ENCODE peak calls at places on chromosomes 7 and 10, in four cellular contexts. V is fibroblast of pulmonary artery, F is OCI-LY7, S is cardiac muscle cell. K is an unnamed sample.

GRCh38 chr7:39338716-39339115 is 227.5 kb upstream of the YAE1 start:
- DNase-seq in F (no peak), S (no peak), V (no peak), K (no peak)

GRCh38 chr10:99124376-99124775 is 111.3 kb downstream of the HPSE2 start:
- DNase-seq in S (no peak), V (no peak), F (no peak), K (no peak)

GRCh38 chr10:110326351-110327032 is 21.8 kb upstream of the SMNDC1 start:
- DNase-seq in V (peak; percentile 55), F (no peak), S (no peak), K (peak; percentile 72)

GRCh38 chr10:25713894-25714240 is 220.2 kb upstream of the MYO3A start:
- DNase-seq in V (no peak), F (no peak), S (no peak), K (no peak)

GRCh38 chr10:35390843-35391152 is 54.5 kb downstream of the CCNY start:
- DNase-seq in F (no peak), S (no peak), V (no peak), K (no peak)

GRCh38 chr7:94849636-94850208 is 57.7 kb upstream of the PPP1R9A start:
- DNase-seq in V (no peak), S (no peak), F (no peak), K (no peak)

GRCh38 chr7:30146127-30146612 is 11.4 kb downstream of the MTURN start:
- DNase-seq in V (peak; percentile 21), F (no peak), S (peak; percentile 34), K (no peak)

GRCh38 chr10:48634198-48634983 is 29.5 kb upstream of the ARHGAP22 start:
- DNase-seq in V (peak; percentile 89), F (peak; percentile 69), S (no peak), K (peak; percentile 70)

GRCh38 chr7:87874066-87874465 is 2.1 kb downstream of the SLC25A40 start:
- DNase-seq in S (no peak), F (peak; percentile 42), V (no peak), K (no peak)

GRCh38 chr10:44828515-44829142 is 82.5 kb upstream of the TMEM72 start:
- DNase-seq in S (no peak), F (no peak), V (no peak), K (peak; percentile 61)

GRCh38 chr7:34087892-34088891 is 182.9 kb downstream of the BMPER start:
- DNase-seq in V (peak; percentile 56), S (peak; percentile 57), F (no peak), K (peak; percentile 69)

GRCh38 chr7:27110163-27110976 is 7.9 kb upstream of the HOXA2 start:
- DNase-seq in F (no peak), S (no peak), V (peak; percentile 65), K (no peak)

GRCh38 chr7:20797174-20798080 is 10.7 kb upstream of the SP8 start:
- DNase-seq in V (no peak), F (no peak), S (peak; percentile 8), K (no peak)

GRCh38 chr10:71729023-71729649 is 9.6 kb upstream of the C10orf105 start:
- DNase-seq in V (no peak), F (peak; percentile 28), S (no peak), K (no peak)

GRCh38 chr10:126016156-126016805 is 119.9 kb downstream of the FANK1 start:
- DNase-seq in S (peak; percentile 13), F (no peak), V (no peak), K (no peak)

GRCh38 chr10:106473129-106473528 is 691.4 kb downstream of the SORCS1 start:
- DNase-seq in S (no peak), V (no peak), F (no peak), K (no peak)

GRCh38 chr7:67551027-67551426 is 554.4 kb downstream of the TYW1 start:
- DNase-seq in F (no peak), S (no peak), V (no peak), K (no peak)

GRCh38 chr7:727104-727805 is at the start of gene PRKAR1B:
- DNase-seq in F (peak; percentile 71), S (no peak), V (no peak), K (peak; percentile 19)

GRCh38 chr10:80498833-80499671 is 38.6 kb upstream of the SH2D4B start:
- DNase-seq in S (no peak), V (peak; percentile 98), F (no peak), K (peak; percentile 98)

GRCh38 chr7:23055582-23056178 is 41.8 kb upstream of the HYCC1 start:
- DNase-seq in V (peak; percentile 82), S (peak; percentile 48), F (peak; percentile 83), K (peak; percentile 87)

DNA sequence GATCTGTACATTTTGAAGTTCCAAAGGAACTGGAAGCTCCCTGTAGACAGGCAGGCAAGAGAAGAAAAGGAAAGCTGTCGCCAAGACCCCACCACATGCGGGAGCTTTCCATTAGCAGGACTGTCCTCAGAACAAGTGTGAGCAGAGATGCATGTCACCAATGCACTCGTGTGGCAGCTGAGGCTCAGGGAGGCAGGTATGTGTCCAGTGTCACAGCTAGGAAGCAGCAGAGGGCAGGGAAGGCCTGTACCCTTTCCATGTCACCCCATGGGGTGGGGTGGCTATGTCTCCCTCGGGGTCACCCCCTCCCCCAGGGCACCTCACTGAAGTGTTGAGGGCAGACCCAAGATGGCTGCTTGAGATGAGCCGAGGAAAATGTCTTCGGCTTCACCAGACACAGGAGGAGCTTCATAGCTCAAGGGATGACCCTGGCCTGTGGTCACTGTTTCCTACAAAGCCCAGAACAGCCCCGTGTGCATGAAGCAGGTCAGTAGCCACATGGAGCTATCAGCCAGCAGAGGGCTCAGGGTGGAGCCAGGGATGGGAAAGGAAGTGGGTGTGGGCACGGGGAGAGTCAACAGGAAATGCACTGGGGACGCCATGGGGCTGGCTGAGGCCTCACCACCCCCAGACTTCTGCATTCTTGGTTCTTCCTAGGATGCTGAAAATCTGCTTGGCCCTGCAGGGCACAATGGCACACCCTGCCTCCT is 96.6 kb downstream of the FAM53B start:
- DNase-seq in F (peak; percentile 80), V (peak; percentile 35), S (no peak), K (peak; percentile 58)
- TF ChIP-seq CTCF in F (peak; percentile 66), V (peak; percentile 27), S (peak; percentile 39), K (peak; percentile 50)

DNA sequence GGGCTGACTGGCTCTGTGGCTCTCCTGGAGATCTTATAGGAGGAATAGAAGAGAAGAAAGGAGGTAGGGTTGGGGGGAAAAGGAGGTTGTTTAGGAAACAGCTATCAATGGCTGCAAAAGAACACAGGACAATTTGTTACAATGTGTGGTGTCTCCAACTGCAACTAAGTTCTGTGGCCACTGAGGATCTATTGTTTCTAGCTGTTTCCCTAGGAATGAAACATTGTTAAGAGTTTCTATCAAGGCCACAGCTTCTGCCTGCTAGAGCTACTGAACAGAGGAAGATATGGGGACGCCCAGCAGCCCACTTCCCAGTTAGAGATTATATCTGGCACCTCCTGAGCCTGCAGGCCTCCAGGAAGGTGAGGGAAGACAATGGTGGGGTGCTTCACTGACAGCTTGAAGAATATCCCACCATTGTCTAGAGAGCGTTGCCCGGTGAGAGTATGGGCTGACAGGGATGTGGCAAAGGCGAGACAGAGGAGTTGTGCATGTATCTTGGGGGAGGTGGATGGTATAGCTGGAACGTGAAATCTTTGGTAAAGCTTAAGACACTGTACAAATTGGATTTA is 4.0 kb downstream of the SCD start:
- DNase-seq in F (no peak), V (no peak), S (no peak), K (no peak)
- H3K4me3 ChIP-seq in F (peak overlapping the region; percentile 95), V (peak overlapping the region; percentile 94), S (peak overlapping the region; percentile 9), K (peak overlapping the region; percentile 89)

GRCh38 chr10:112446855-112447691 is at the start of the genes VTI1A and ZDHHC6:
- DNase-seq in S (peak; percentile 89), V (peak; percentile 86), F (peak; percentile 88), K (peak; percentile 86)
- TF ChIP-seq CTCF in S (peak; percentile 45), V (peak; percentile 25), F (peak; percentile 42), K (peak; percentile 43)

GRCh38 chr7:157006829-157007469 is 3.5 kb downstream of the MNX1 start:
- DNase-seq in F (no peak), S (no peak), V (no peak), K (no peak)
- H3K4me3 ChIP-seq in F (no peak overlapping the region), S (no peak overlapping the region), V (no peak overlapping the region), K (no peak overlapping the region)

GRCh38 chr10:32059472-32059871 is 3.2 kb upstream of the KIF5B start:
- DNase-seq in V (no peak), S (no peak), F (no peak), K (no peak)

GRCh38 chr10:32057041-32057372 is 782 bp upstream of the KIF5B start:
- DNase-seq in F (no peak), S (no peak), V (no peak), K (no peak)

GRCh38 chr10:32054087-32054486 is 2.1 kb downstream of the KIF5B start:
- DNase-seq in S (no peak), V (peak; percentile 66), F (peak; percentile 6), K (peak; percentile 72)

GRCh38 chr10:32056136-32057040 is at the start of gene KIF5B:
- DNase-seq in S (peak; percentile 92), V (peak; percentile 89), F (peak; percentile 92), K (peak; percentile 88)

GRCh38 chr10:32055478-32056135 is 618 bp downstream of the KIF5B start:
- DNase-seq in F (peak; percentile 74), S (peak; percentile 88), V (peak; percentile 70), K (peak; percentile 71)
- TF ChIP-seq CTCF in F (peak; percentile 20), S (peak; percentile 20), V (peak; percentile 3), K (peak; percentile 35)

GRCh38 chr10:118838364-118838763 is 83.6 kb upstream of the CACUL1 start:
- DNase-seq in S (no peak), V (no peak), F (no peak), K (no peak)
- H3K4me3 ChIP-seq in S (no peak overlapping the region), V (no peak overlapping the region), F (no peak overlapping the region), K (no peak overlapping the region)

GRCh38 chr10:97921581-97922377 is 72.1 kb downstream of the GOLGA7B start:
- DNase-seq in V (no peak), F (no peak), S (no peak), K (no peak)

GRCh38 chr10:97916586-97916985 is 66.9 kb downstream of the GOLGA7B start:
- DNase-seq in S (no peak), F (no peak), V (peak; percentile 8), K (no peak)

GRCh38 chr10:97915761-97916160 is 66.1 kb downstream of the GOLGA7B start:
- DNase-seq in V (no peak), S (no peak), F (no peak), K (no peak)

GRCh38 chr10:97920865-97921264 is 71.2 kb downstream of the GOLGA7B start:
- DNase-seq in V (no peak), S (no peak), F (no peak), K (no peak)

GRCh38 chr10:97919012-97919411 is 69.4 kb downstream of the GOLGA7B start:
- DNase-seq in V (peak; percentile 10), F (no peak), S (no peak), K (peak; percentile 3)
- TF ChIP-seq CTCF in V (no peak), F (no peak), S (no peak), K (no peak)